ENCODE peak calls at places on chromosome 2, in seven cellular contexts. One of them, this sample, is unnamed.

GRCh38 chr2:239046822-239047221 is 198.9 kb downstream of the TWIST2 start:
- DNase-seq in BJ: no peak
- DNase-seq in fibroblast of mammary gland: no peak
- DNase-seq in cardiac muscle cell: no peak
- DNase-seq in HCT116: no peak
- DNase-seq in IMR-90: no peak
- DNase-seq in A673: no peak
- DNase-seq in this sample: no peak

GRCh38 chr2:8638327-8638726 is 43.5 kb upstream of the ID2 start:
- DNase-seq in BJ: no peak
- DNase-seq in fibroblast of mammary gland: no peak
- DNase-seq in cardiac muscle cell: no peak
- DNase-seq in HCT116: no peak
- DNase-seq in IMR-90: no peak
- DNase-seq in A673: no peak
- DNase-seq in this sample: no peak

GRCh38 chr2:232457121-232458011 is 1.4 kb downstream of the ALPI start:
- DNase-seq in BJ: no peak
- DNase-seq in fibroblast of mammary gland: no peak
- DNase-seq in cardiac muscle cell: no peak
- DNase-seq in HCT116: no peak
- DNase-seq in IMR-90: no peak
- DNase-seq in A673: no peak
- DNase-seq in this sample: no peak

GRCh38 chr2:16223071-16223470 is 282.7 kb downstream of the MYCN start:
- DNase-seq in BJ: no peak
- DNase-seq in fibroblast of mammary gland: no peak
- DNase-seq in cardiac muscle cell: no peak
- DNase-seq in HCT116: no peak
- DNase-seq in IMR-90: no peak
- DNase-seq in A673: no peak
- DNase-seq in this sample: no peak

GRCh38 chr2:170145675-170146432 is 32.1 kb upstream of the MYO3B start:
- DNase-seq in BJ: no peak
- DNase-seq in fibroblast of mammary gland: no peak
- DNase-seq in cardiac muscle cell: peak; percentile 21
- DNase-seq in HCT116: no peak
- DNase-seq in IMR-90: no peak
- DNase-seq in A673: peak; percentile 76
- DNase-seq in this sample: peak; percentile 18

GRCh38 chr2:2664989-2665833 is 334.1 kb upstream of the MYT1L start:
- DNase-seq in BJ: no peak
- DNase-seq in fibroblast of mammary gland: peak; percentile 50
- DNase-seq in cardiac muscle cell: no peak
- DNase-seq in HCT116: peak; percentile 16
- DNase-seq in IMR-90: peak; percentile 86
- DNase-seq in A673: no peak
- DNase-seq in this sample: no peak

GRCh38 chr2:96108578-96109561 is 7.5 kb downstream of the ADRA2B start:
- DNase-seq in BJ: no peak
- DNase-seq in fibroblast of mammary gland: peak; percentile 6
- DNase-seq in cardiac muscle cell: peak; percentile 86
- DNase-seq in HCT116: no peak
- DNase-seq in IMR-90: no peak
- DNase-seq in A673: no peak
- DNase-seq in this sample: no peak

GRCh38 chr2:100502782-100503181 is 32.5 kb downstream of the NMS start:
- DNase-seq in BJ: no peak
- DNase-seq in fibroblast of mammary gland: no peak
- DNase-seq in cardiac muscle cell: no peak
- DNase-seq in HCT116: no peak
- DNase-seq in IMR-90: no peak
- DNase-seq in A673: no peak
- DNase-seq in this sample: no peak

GRCh38 chr2:208657468-208657867 is 250.9 kb downstream of the PTH2R start:
- DNase-seq in BJ: no peak
- DNase-seq in fibroblast of mammary gland: no peak
- DNase-seq in cardiac muscle cell: no peak
- DNase-seq in HCT116: peak; percentile 23
- DNase-seq in IMR-90: no peak
- DNase-seq in A673: peak; percentile 0
- DNase-seq in this sample: no peak

GRCh38 chr2:74142340-74142739 is 5.4 kb downstream of the BOLA3 start:
- DNase-seq in BJ: no peak
- DNase-seq in fibroblast of mammary gland: peak; percentile 14
- DNase-seq in cardiac muscle cell: no peak
- DNase-seq in HCT116: no peak
- DNase-seq in IMR-90: no peak
- DNase-seq in A673: peak; percentile 52
- DNase-seq in this sample: no peak

DNA sequence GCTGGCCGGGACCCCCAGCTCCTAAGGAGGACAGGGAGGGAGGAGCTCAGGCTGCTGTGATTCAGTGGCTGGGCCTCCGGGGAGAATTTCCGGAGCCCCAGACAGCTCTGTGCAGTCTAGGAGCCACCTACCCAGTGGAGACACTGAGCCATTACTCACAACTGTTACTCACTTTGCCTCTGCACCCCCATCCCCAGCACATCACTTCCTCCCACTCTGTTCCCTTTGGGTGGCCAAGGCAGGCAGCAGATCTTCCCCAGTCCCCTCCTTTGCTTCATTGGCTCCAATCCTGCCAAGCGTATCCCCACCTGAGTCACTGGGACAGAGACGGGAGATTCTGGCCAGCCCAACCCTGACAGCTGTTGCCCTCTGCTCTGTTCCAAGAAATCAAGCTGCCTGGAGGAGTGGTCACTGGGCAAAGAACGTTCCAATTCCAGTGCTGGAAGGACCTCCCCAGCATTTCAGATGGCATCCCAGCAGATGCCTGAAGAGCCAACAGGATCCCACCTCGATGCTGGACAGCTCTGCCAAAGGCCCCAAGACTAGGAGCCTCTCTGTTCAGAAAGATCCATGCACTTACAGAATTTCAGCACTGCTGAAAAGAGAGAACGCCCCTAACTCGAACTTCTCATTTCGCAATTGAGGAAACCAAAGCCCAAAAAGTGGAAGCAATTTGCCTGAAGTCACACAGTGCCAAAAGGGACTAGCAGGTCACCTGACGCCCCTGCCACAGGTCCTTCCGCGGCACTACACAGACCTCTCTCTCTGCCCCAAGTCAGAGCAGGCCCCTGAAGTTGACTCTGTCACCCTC is 68.3 kb downstream of the TNS1 start:
- DNase-seq in BJ: peak; percentile 80
- DNase-seq in fibroblast of mammary gland: peak; percentile 97
- DNase-seq in cardiac muscle cell: no peak
- DNase-seq in HCT116: no peak
- DNase-seq in IMR-90: peak; percentile 96
- DNase-seq in A673: peak; percentile 42
- DNase-seq in this sample: no peak
- H3K4me3 ChIP-seq in BJ: no peak overlapping the region
- H3K4me3 ChIP-seq in fibroblast of mammary gland: no peak overlapping the region
- H3K4me3 ChIP-seq in cardiac muscle cell: no peak overlapping the region
- H3K4me3 ChIP-seq in HCT116: no peak overlapping the region
- H3K4me3 ChIP-seq in IMR-90: no peak overlapping the region
- H3K4me3 ChIP-seq in A673: no peak overlapping the region
- H3K4me3 ChIP-seq in this sample: no peak overlapping the region

GRCh38 chr2:127618551-127618950 is 27.4 kb upstream of the GPR17 start:
- DNase-seq in BJ: no peak
- DNase-seq in fibroblast of mammary gland: no peak
- DNase-seq in cardiac muscle cell: no peak
- DNase-seq in HCT116: no peak
- DNase-seq in IMR-90: no peak
- DNase-seq in A673: no peak
- DNase-seq in this sample: no peak

GRCh38 chr2:127614246-127614645 is 31.7 kb upstream of the GPR17 start:
- DNase-seq in BJ: no peak
- DNase-seq in fibroblast of mammary gland: no peak
- DNase-seq in cardiac muscle cell: no peak
- DNase-seq in HCT116: no peak
- DNase-seq in IMR-90: no peak
- DNase-seq in A673: no peak
- DNase-seq in this sample: no peak

GRCh38 chr2:127614731-127615130 is 31.2 kb upstream of the GPR17 start:
- DNase-seq in BJ: peak; percentile 67
- DNase-seq in fibroblast of mammary gland: peak; percentile 11
- DNase-seq in cardiac muscle cell: no peak
- DNase-seq in HCT116: no peak
- DNase-seq in IMR-90: peak; percentile 13
- DNase-seq in A673: no peak
- DNase-seq in this sample: no peak

GRCh38 chr2:127612111-127612822 is 33.7 kb upstream of the GPR17 start:
- DNase-seq in BJ: no peak
- DNase-seq in fibroblast of mammary gland: no peak
- DNase-seq in cardiac muscle cell: no peak
- DNase-seq in HCT116: no peak
- DNase-seq in IMR-90: no peak
- DNase-seq in A673: no peak
- DNase-seq in this sample: no peak

GRCh38 chr2:127615511-127616166 is 30.3 kb upstream of the GPR17 start:
- DNase-seq in BJ: peak; percentile 73
- DNase-seq in fibroblast of mammary gland: no peak
- DNase-seq in cardiac muscle cell: no peak
- DNase-seq in HCT116: no peak
- DNase-seq in IMR-90: no peak
- DNase-seq in A673: no peak
- DNase-seq in this sample: peak; percentile 99
- H3K4me3 ChIP-seq in BJ: no peak overlapping the region
- H3K4me3 ChIP-seq in fibroblast of mammary gland: no peak overlapping the region
- H3K4me3 ChIP-seq in cardiac muscle cell: no peak overlapping the region
- H3K4me3 ChIP-seq in HCT116: no peak overlapping the region
- H3K4me3 ChIP-seq in IMR-90: no peak overlapping the region
- H3K4me3 ChIP-seq in A673: no peak overlapping the region
- H3K4me3 ChIP-seq in this sample: peak overlapping the region; percentile 6

DNA sequence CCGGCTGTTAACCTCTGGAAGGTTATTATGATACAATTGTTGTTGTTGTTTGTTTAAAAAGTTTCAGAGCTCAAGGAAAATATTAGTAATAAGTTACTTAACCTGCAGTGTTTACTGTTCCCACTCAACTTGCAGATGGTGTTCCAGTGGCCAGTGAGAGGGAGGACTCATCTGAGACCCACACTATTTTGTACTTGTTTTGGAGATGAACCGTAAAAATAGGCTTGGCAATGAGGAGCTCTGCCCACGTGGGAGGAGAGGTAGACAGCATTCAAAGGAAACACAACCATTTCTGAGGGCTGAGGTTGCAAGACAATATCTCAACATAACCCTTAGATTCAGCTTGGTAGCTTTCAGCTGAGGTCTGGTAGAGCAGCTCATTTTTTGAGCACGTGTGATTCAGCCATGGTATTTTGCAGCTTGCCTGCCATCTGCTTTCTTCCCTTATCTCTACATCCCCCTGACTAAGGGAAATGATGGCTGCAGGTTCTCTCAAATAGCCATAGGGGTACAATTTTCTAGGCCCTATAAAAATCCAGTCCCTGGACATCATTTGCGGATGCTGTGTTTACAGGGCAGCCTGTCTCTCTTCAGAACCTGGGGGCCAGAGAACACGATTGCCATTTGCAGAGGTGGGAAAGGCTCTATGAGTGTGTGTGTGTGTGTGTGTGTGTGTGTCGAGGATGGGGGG is 442.9 kb upstream of the MEIS1 start:
- DNase-seq in BJ: no peak
- DNase-seq in fibroblast of mammary gland: no peak
- DNase-seq in cardiac muscle cell: no peak
- DNase-seq in HCT116: no peak
- DNase-seq in IMR-90: no peak
- DNase-seq in A673: peak; percentile 74
- DNase-seq in this sample: no peak
- H3K4me3 ChIP-seq in BJ: no peak overlapping the region
- H3K4me3 ChIP-seq in fibroblast of mammary gland: no peak overlapping the region
- H3K4me3 ChIP-seq in cardiac muscle cell: no peak overlapping the region
- H3K4me3 ChIP-seq in HCT116: no peak overlapping the region
- H3K4me3 ChIP-seq in IMR-90: no peak overlapping the region
- H3K4me3 ChIP-seq in A673: no peak overlapping the region
- H3K4me3 ChIP-seq in this sample: no peak overlapping the region

GRCh38 chr2:136670-137069 is 90.4 kb upstream of the FAM110C start:
- DNase-seq in BJ: no peak
- DNase-seq in fibroblast of mammary gland: no peak
- DNase-seq in cardiac muscle cell: no peak
- DNase-seq in HCT116: no peak
- DNase-seq in IMR-90: no peak
- DNase-seq in A673: no peak
- DNase-seq in this sample: no peak

DNA sequence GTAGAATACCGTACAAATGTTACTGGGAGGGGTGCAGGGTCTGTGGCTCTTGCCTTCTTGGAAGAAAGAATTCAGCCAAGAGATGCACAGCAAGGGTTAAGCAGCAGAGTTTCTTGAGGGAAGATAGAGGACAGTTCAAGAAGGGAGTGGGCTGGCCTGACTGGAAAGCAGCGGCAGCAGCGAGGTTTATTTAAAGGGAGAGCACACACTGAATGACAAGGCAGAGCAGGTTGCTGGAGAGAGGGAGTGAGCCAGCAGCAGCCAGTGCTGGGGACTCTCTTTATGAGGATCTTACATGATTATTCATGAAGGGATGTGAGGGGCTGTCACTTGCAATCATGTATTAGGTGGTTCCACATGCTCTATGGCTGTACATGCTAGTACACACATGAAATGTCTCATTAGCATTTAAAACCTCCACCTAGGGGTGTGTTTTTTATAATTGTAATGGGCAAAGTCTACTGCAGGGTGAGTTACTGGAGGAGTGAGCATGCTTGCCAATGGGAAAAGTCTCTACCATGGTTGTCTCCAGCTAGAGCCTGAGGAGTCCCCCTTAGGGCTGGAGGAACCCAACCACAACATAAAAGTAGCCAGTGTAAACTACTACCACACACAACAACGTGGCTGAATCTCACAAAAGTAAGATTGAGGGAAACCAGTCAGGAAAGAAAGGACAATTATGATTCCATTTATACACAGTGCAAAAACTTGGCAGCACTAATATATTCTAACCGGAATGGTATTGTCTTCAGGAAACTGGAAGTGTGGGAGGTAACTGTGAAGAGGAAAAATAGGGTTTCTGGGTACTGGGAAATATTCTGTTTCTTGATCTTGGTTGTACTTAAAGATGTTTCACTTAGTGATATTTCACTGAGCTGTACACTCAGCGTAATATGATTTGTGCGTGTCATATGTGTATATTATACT is 87.6 kb upstream of the FAM110C start:
- DNase-seq in BJ: no peak
- DNase-seq in fibroblast of mammary gland: no peak
- DNase-seq in cardiac muscle cell: peak; percentile 62
- DNase-seq in HCT116: no peak
- DNase-seq in IMR-90: no peak
- DNase-seq in A673: peak; percentile 14
- DNase-seq in this sample: no peak
- H3K4me3 ChIP-seq in BJ: no peak overlapping the region
- H3K4me3 ChIP-seq in fibroblast of mammary gland: no peak overlapping the region
- H3K4me3 ChIP-seq in cardiac muscle cell: no peak overlapping the region
- H3K4me3 ChIP-seq in HCT116: no peak overlapping the region
- H3K4me3 ChIP-seq in IMR-90: no peak overlapping the region
- H3K4me3 ChIP-seq in A673: no peak overlapping the region
- H3K4me3 ChIP-seq in this sample: no peak overlapping the region

GRCh38 chr2:212539145-212539880 is 711 bp upstream of the ERBB4 start:
- DNase-seq in BJ: no peak
- DNase-seq in fibroblast of mammary gland: no peak
- DNase-seq in cardiac muscle cell: peak; percentile 80
- DNase-seq in HCT116: no peak
- DNase-seq in IMR-90: no peak
- DNase-seq in A673: peak; percentile 83
- DNase-seq in this sample: no peak
- H3K4me3 ChIP-seq in BJ: peak overlapping the region; percentile 43
- H3K4me3 ChIP-seq in fibroblast of mammary gland: peak overlapping the region; percentile 37
- H3K4me3 ChIP-seq in cardiac muscle cell: peak overlapping the region; percentile 96
- H3K4me3 ChIP-seq in HCT116: no peak overlapping the region
- H3K4me3 ChIP-seq in IMR-90: peak overlapping the region; percentile 43
- H3K4me3 ChIP-seq in A673: peak overlapping the region; percentile 95
- H3K4me3 ChIP-seq in this sample: no peak overlapping the region